ENCODE peak calls at places on chromosomes 1 and 21, in eight cellular contexts. One of them, this sample, is unnamed.
A peak's percentile ranks its signal among the peaks of the same experiment; 100 is the strongest.

GRCh38 chr1:21520899-21521716 is 11.9 kb downstream of the ALPL start:
- DNase-seq in endodermal cell: peak; percentile 40
- DNase-seq in ascending aorta: no peak
- DNase-seq in SJSA1: no peak
- DNase-seq in effector memory CD4-positive, alpha-beta T cell: no peak
- DNase-seq in thoracic aorta: no peak
- DNase-seq in endothelial cell of umbilical vein: no peak
- DNase-seq in CD8-positive, alpha-beta T cell: no peak
- DNase-seq in this sample: no peak

GRCh38 chr1:156841289-156841855 is 17.5 kb downstream of the INSRR start:
- DNase-seq in thoracic aorta: no peak
- DNase-seq in endodermal cell: peak; percentile 64
- DNase-seq in SJSA1: no peak
- DNase-seq in endothelial cell of umbilical vein: no peak
- DNase-seq in effector memory CD4-positive, alpha-beta T cell: no peak
- DNase-seq in ascending aorta: no peak
- DNase-seq in CD8-positive, alpha-beta T cell: no peak
- DNase-seq in this sample: no peak

GRCh38 chr1:166948856-166949350 is 26.4 kb downstream of the ILDR2 start:
- DNase-seq in ascending aorta: no peak
- DNase-seq in thoracic aorta: no peak
- DNase-seq in SJSA1: no peak
- DNase-seq in endodermal cell: no peak
- DNase-seq in effector memory CD4-positive, alpha-beta T cell: no peak
- DNase-seq in CD8-positive, alpha-beta T cell: no peak
- DNase-seq in endothelial cell of umbilical vein: no peak
- DNase-seq in this sample: no peak

GRCh38 chr1:24003331-24003972 is 23.3 kb upstream of the SRSF10 start:
- DNase-seq in ascending aorta: no peak
- DNase-seq in SJSA1: no peak
- DNase-seq in CD8-positive, alpha-beta T cell: no peak
- DNase-seq in thoracic aorta: no peak
- DNase-seq in endothelial cell of umbilical vein: no peak
- DNase-seq in effector memory CD4-positive, alpha-beta T cell: no peak
- DNase-seq in endodermal cell: no peak
- DNase-seq in this sample: no peak

GRCh38 chr1:77170687-77171086 is 48.5 kb downstream of the PIGK start:
- DNase-seq in CD8-positive, alpha-beta T cell: no peak
- DNase-seq in SJSA1: no peak
- DNase-seq in thoracic aorta: no peak
- DNase-seq in endothelial cell of umbilical vein: no peak
- DNase-seq in effector memory CD4-positive, alpha-beta T cell: no peak
- DNase-seq in endodermal cell: no peak
- DNase-seq in ascending aorta: no peak
- DNase-seq in this sample: no peak

GRCh38 chr1:44842763-44843655 is at the start of gene PTCH2:
- DNase-seq in SJSA1: peak; percentile 95
- DNase-seq in CD8-positive, alpha-beta T cell: peak; percentile 37
- DNase-seq in thoracic aorta: no peak
- DNase-seq in endothelial cell of umbilical vein: peak; percentile 68
- DNase-seq in effector memory CD4-positive, alpha-beta T cell: no peak
- DNase-seq in endodermal cell: peak; percentile 94
- DNase-seq in ascending aorta: no peak
- DNase-seq in this sample: no peak

GRCh38 chr1:22450421-22451021 is 1.1 kb upstream of the ZBTB40 start:
- DNase-seq in CD8-positive, alpha-beta T cell: no peak
- DNase-seq in thoracic aorta: no peak
- DNase-seq in ascending aorta: no peak
- DNase-seq in endothelial cell of umbilical vein: no peak
- DNase-seq in effector memory CD4-positive, alpha-beta T cell: no peak
- DNase-seq in endodermal cell: no peak
- DNase-seq in SJSA1: no peak
- DNase-seq in this sample: no peak

GRCh38 chr1:92752719-92753118 is 32.2 kb downstream of the EVI5 start:
- DNase-seq in thoracic aorta: no peak
- DNase-seq in endothelial cell of umbilical vein: no peak
- DNase-seq in effector memory CD4-positive, alpha-beta T cell: no peak
- DNase-seq in CD8-positive, alpha-beta T cell: no peak
- DNase-seq in endodermal cell: no peak
- DNase-seq in ascending aorta: no peak
- DNase-seq in SJSA1: no peak
- DNase-seq in this sample: no peak

GRCh38 chr1:185595835-185596667 is 138.1 kb upstream of the HMCN1 start:
- DNase-seq in effector memory CD4-positive, alpha-beta T cell: peak; percentile 25
- DNase-seq in ascending aorta: no peak
- DNase-seq in thoracic aorta: no peak
- DNase-seq in CD8-positive, alpha-beta T cell: peak; percentile 53
- DNase-seq in SJSA1: peak; percentile 53
- DNase-seq in endodermal cell: peak; percentile 87
- DNase-seq in endothelial cell of umbilical vein: peak; percentile 45
- DNase-seq in this sample: peak; percentile 55

GRCh38 chr1:30806381-30807317 is 49.1 kb upstream of the LAPTM5 start:
- DNase-seq in thoracic aorta: no peak
- DNase-seq in endothelial cell of umbilical vein: no peak
- DNase-seq in endodermal cell: no peak
- DNase-seq in ascending aorta: no peak
- DNase-seq in SJSA1: no peak
- DNase-seq in CD8-positive, alpha-beta T cell: no peak
- DNase-seq in effector memory CD4-positive, alpha-beta T cell: no peak
- DNase-seq in this sample: no peak

GRCh38 chr1:71780681-71781080 is 501.7 kb downstream of the NEGR1 start:
- DNase-seq in endothelial cell of umbilical vein: no peak
- DNase-seq in SJSA1: no peak
- DNase-seq in CD8-positive, alpha-beta T cell: no peak
- DNase-seq in endodermal cell: no peak
- DNase-seq in ascending aorta: no peak
- DNase-seq in thoracic aorta: no peak
- DNase-seq in effector memory CD4-positive, alpha-beta T cell: no peak
- DNase-seq in this sample: no peak

GRCh38 chr1:31593770-31594632 is 17.7 kb downstream of the TINAGL1 start:
- DNase-seq in CD8-positive, alpha-beta T cell: peak; percentile 75
- DNase-seq in endothelial cell of umbilical vein: peak; percentile 73
- DNase-seq in thoracic aorta: no peak
- DNase-seq in SJSA1: peak; percentile 73
- DNase-seq in endodermal cell: peak; percentile 95
- DNase-seq in ascending aorta: no peak
- DNase-seq in effector memory CD4-positive, alpha-beta T cell: peak; percentile 31
- DNase-seq in this sample: no peak

GRCh38 chr1:4353090-4353856 is 301.1 kb upstream of the AJAP1 start:
- DNase-seq in SJSA1: no peak
- DNase-seq in endodermal cell: no peak
- DNase-seq in effector memory CD4-positive, alpha-beta T cell: no peak
- DNase-seq in CD8-positive, alpha-beta T cell: no peak
- DNase-seq in thoracic aorta: no peak
- DNase-seq in ascending aorta: no peak
- DNase-seq in endothelial cell of umbilical vein: no peak
- DNase-seq in this sample: no peak
- H3K9me3 ChIP-seq in SJSA1: peaks cover 12% of the 10 kb centered on the region
- H3K9me3 ChIP-seq in endodermal cell: no peaks in the 10 kb centered on the region
- H3K9me3 ChIP-seq in effector memory CD4-positive, alpha-beta T cell: no peaks in the 10 kb centered on the region
- H3K9me3 ChIP-seq in CD8-positive, alpha-beta T cell: no peaks in the 10 kb centered on the region
- H3K9me3 ChIP-seq in thoracic aorta: no peaks in the 10 kb centered on the region
- H3K9me3 ChIP-seq in ascending aorta: no peaks in the 10 kb centered on the region
- H3K9me3 ChIP-seq in endothelial cell of umbilical vein: peaks cover 13% of the 10 kb centered on the region
- H3K9me3 ChIP-seq in this sample: no peaks in the 10 kb centered on the region

GRCh38 chr1:228299901-228300300 is 92.1 kb downstream of the OBSCN start:
- DNase-seq in ascending aorta: no peak
- DNase-seq in SJSA1: no peak
- DNase-seq in CD8-positive, alpha-beta T cell: no peak
- DNase-seq in endodermal cell: no peak
- DNase-seq in effector memory CD4-positive, alpha-beta T cell: no peak
- DNase-seq in endothelial cell of umbilical vein: no peak
- DNase-seq in thoracic aorta: no peak
- DNase-seq in this sample: no peak
- H3K9me3 ChIP-seq in ascending aorta: peaks cover 18% of the 10 kb centered on the region
- H3K9me3 ChIP-seq in SJSA1: peaks cover 16% of the 10 kb centered on the region
- H3K9me3 ChIP-seq in CD8-positive, alpha-beta T cell: peaks cover 16% of the 10 kb centered on the region
- H3K9me3 ChIP-seq in endodermal cell: peaks cover 72% of the 10 kb centered on the region
- H3K9me3 ChIP-seq in effector memory CD4-positive, alpha-beta T cell: peaks cover 8% of the 10 kb centered on the region
- H3K9me3 ChIP-seq in endothelial cell of umbilical vein: peaks cover 3% of the 10 kb centered on the region
- H3K9me3 ChIP-seq in thoracic aorta: peaks cover 17% of the 10 kb centered on the region
- H3K9me3 ChIP-seq in this sample: no peaks in the 10 kb centered on the region

GRCh38 chr21:24014381-24014780 is 1592.9 kb downstream of the MRPL39 start:
- DNase-seq in ascending aorta: no peak
- DNase-seq in thoracic aorta: no peak
- DNase-seq in endothelial cell of umbilical vein: no peak
- DNase-seq in effector memory CD4-positive, alpha-beta T cell: no peak
- DNase-seq in SJSA1: no peak
- DNase-seq in CD8-positive, alpha-beta T cell: no peak
- DNase-seq in endodermal cell: no peak
- DNase-seq in this sample: no peak

GRCh38 chr21:24007592-24007991 is 1599.7 kb downstream of the MRPL39 start:
- DNase-seq in ascending aorta: no peak
- DNase-seq in endothelial cell of umbilical vein: no peak
- DNase-seq in SJSA1: no peak
- DNase-seq in effector memory CD4-positive, alpha-beta T cell: no peak
- DNase-seq in CD8-positive, alpha-beta T cell: no peak
- DNase-seq in thoracic aorta: no peak
- DNase-seq in endodermal cell: no peak
- DNase-seq in this sample: no peak

DNA sequence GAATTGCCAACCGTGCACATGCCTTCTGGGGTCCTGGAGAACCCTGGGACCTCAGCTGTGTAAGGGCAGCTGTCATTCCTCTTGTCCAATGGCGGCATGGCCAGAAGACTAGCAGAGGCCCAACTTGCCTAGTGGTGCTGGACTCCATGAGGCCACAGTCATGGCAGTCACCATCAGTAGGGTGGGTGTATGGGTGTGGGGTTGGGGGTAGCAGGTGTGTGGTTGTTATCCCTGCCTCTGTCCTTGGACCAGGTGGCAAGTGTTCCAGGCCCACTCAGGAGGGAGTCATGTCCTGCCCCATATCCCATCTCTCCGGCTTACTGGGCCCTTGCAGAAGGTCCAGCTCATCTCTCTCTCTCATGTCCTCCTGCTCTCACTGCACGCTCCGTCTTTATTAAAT is 1596.2 kb downstream of the MRPL39 start:
- DNase-seq in ascending aorta: no peak
- DNase-seq in endodermal cell: no peak
- DNase-seq in CD8-positive, alpha-beta T cell: no peak
- DNase-seq in endothelial cell of umbilical vein: no peak
- DNase-seq in SJSA1: no peak
- DNase-seq in effector memory CD4-positive, alpha-beta T cell: no peak
- DNase-seq in thoracic aorta: no peak
- DNase-seq in this sample: no peak
- H3K9me3 ChIP-seq in ascending aorta: no peaks in the 10 kb centered on the region
- H3K9me3 ChIP-seq in endodermal cell: no peaks in the 10 kb centered on the region
- H3K9me3 ChIP-seq in CD8-positive, alpha-beta T cell: no peaks in the 10 kb centered on the region
- H3K9me3 ChIP-seq in endothelial cell of umbilical vein: no peaks in the 10 kb centered on the region
- H3K9me3 ChIP-seq in SJSA1: peaks cover 9% of the 10 kb centered on the region
- H3K9me3 ChIP-seq in effector memory CD4-positive, alpha-beta T cell: no peaks in the 10 kb centered on the region
- H3K9me3 ChIP-seq in thoracic aorta: no peaks in the 10 kb centered on the region
- H3K9me3 ChIP-seq in this sample: no peaks in the 10 kb centered on the region

DNA sequence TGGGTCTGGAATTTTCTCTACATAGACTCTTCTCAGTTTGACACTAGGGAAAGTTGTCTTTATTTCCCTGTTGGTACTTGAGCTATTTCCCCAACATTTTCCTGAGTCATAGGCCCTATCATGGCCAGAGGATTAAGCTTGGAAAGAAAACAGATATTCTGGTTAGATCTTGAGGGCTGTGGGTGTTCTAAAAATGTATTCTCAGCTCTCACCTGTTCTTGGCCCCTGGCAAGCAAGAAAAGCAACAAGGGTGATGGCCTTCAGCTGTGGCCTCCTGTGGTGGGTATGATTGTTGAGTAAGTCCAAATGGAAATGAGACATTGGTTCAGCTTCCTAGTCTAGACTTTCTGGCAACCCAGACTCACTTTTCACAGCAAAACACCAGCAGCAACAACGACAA is 17.4 kb upstream of the LCE3A start:
- DNase-seq in endodermal cell: no peak
- DNase-seq in effector memory CD4-positive, alpha-beta T cell: no peak
- DNase-seq in ascending aorta: no peak
- DNase-seq in SJSA1: no peak
- DNase-seq in endothelial cell of umbilical vein: no peak
- DNase-seq in CD8-positive, alpha-beta T cell: no peak
- DNase-seq in thoracic aorta: no peak
- DNase-seq in this sample: no peak
- H3K9me3 ChIP-seq in endodermal cell: peaks cover 79% of the 10 kb centered on the region
- H3K9me3 ChIP-seq in effector memory CD4-positive, alpha-beta T cell: no peaks in the 10 kb centered on the region
- H3K9me3 ChIP-seq in ascending aorta: no peaks in the 10 kb centered on the region
- H3K9me3 ChIP-seq in SJSA1: no peaks in the 10 kb centered on the region
- H3K9me3 ChIP-seq in endothelial cell of umbilical vein: no peaks in the 10 kb centered on the region
- H3K9me3 ChIP-seq in CD8-positive, alpha-beta T cell: no peaks in the 10 kb centered on the region
- H3K9me3 ChIP-seq in thoracic aorta: no peaks in the 10 kb centered on the region
- H3K9me3 ChIP-seq in this sample: peaks cover 2% of the 10 kb centered on the region

GRCh38 chr1:228242313-228242864 is 34.5 kb downstream of the OBSCN start:
- DNase-seq in endothelial cell of umbilical vein: no peak
- DNase-seq in thoracic aorta: no peak
- DNase-seq in effector memory CD4-positive, alpha-beta T cell: no peak
- DNase-seq in endodermal cell: no peak
- DNase-seq in SJSA1: no peak
- DNase-seq in CD8-positive, alpha-beta T cell: no peak
- DNase-seq in ascending aorta: no peak
- DNase-seq in this sample: no peak
- H3K9me3 ChIP-seq in endothelial cell of umbilical vein: no peaks in the 10 kb centered on the region
- H3K9me3 ChIP-seq in thoracic aorta: peaks cover 28% of the 10 kb centered on the region
- H3K9me3 ChIP-seq in effector memory CD4-positive, alpha-beta T cell: peaks cover 7% of the 10 kb centered on the region
- H3K9me3 ChIP-seq in endodermal cell: peaks cover 86% of the 10 kb centered on the region
- H3K9me3 ChIP-seq in SJSA1: peaks cover 10% of the 10 kb centered on the region
- H3K9me3 ChIP-seq in CD8-positive, alpha-beta T cell: peaks cover 13% of the 10 kb centered on the region
- H3K9me3 ChIP-seq in ascending aorta: peaks cover 18% of the 10 kb centered on the region
- H3K9me3 ChIP-seq in this sample: peaks cover 9% of the 10 kb centered on the region

GRCh38 chr1:12851779-12852178 is 3.3 kb upstream of the HNRNPCL1 start:
- DNase-seq in ascending aorta: no peak
- DNase-seq in CD8-positive, alpha-beta T cell: no peak
- DNase-seq in endodermal cell: no peak
- DNase-seq in endothelial cell of umbilical vein: no peak
- DNase-seq in effector memory CD4-positive, alpha-beta T cell: no peak
- DNase-seq in thoracic aorta: no peak
- DNase-seq in SJSA1: peak; percentile 44
- DNase-seq in this sample: no peak
- H3K9me3 ChIP-seq in ascending aorta: no peaks in the 10 kb centered on the region
- H3K9me3 ChIP-seq in CD8-positive, alpha-beta T cell: no peaks in the 10 kb centered on the region
- H3K9me3 ChIP-seq in endodermal cell: peaks cover 27% of the 10 kb centered on the region
- H3K9me3 ChIP-seq in endothelial cell of umbilical vein: peaks cover 2% of the 10 kb centered on the region
- H3K9me3 ChIP-seq in effector memory CD4-positive, alpha-beta T cell: no peaks in the 10 kb centered on the region
- H3K9me3 ChIP-seq in thoracic aorta: no peaks in the 10 kb centered on the region
- H3K9me3 ChIP-seq in SJSA1: no peaks in the 10 kb centered on the region
- H3K9me3 ChIP-seq in this sample: no peaks in the 10 kb centered on the region

This sample was measured in T-helper 17 cell.